ENCODE peak calls at places on chromosomes 4 and X, in five cellular contexts. W, V, P, T and Q are unnamed samples.
A peak's percentile ranks its signal among the peaks of the same experiment; 100 is the strongest.

GRCh38 chr4:121370729-121371325 is 10.0 kb downstream of the QRFPR start:
- DNase-seq in W (peak; percentile 82), V (no peak), P (peak; percentile 28), T (peak; percentile 42), Q (no peak)

GRCh38 chrX:136126892-136127406 is 20.4 kb upstream of the FHL1 start:
- DNase-seq in W (no peak), V (no peak), P (no peak), T (peak; percentile 20), Q (no peak)

GRCh38 chr4:13711233-13711775 is 83.8 kb upstream of the BOD1L1 start:
- DNase-seq in W (no peak), V (no peak), P (no peak), T (no peak), Q (no peak)

GRCh38 chr4:175536852-175537453 is 275.1 kb downstream of the GPM6A start:
- DNase-seq in W (peak; percentile 85), V (no peak), P (peak; percentile 54), T (peak; percentile 67), Q (peak; percentile 36)

GRCh38 chr4:2962614-2963184 is 507 bp downstream of the NOP14 start:
- DNase-seq in W (peak; percentile 60), V (no peak), P (no peak), T (no peak), Q (no peak)

GRCh38 chr4:10074767-10075105 is 41.9 kb downstream of the WDR1 start:
- DNase-seq in W (peak; percentile 51), V (no peak), P (peak; percentile 46), T (peak; percentile 26), Q (no peak)

GRCh38 chr4:22787753-22788389 is 95.1 kb downstream of the GBA3 start:
- DNase-seq in W (peak; percentile 58), V (no peak), P (no peak), T (peak; percentile 51), Q (no peak)

GRCh38 chrX:30674799-30675198 is 21.6 kb downstream of the GK start:
- DNase-seq in W (no peak), V (no peak), P (no peak), T (no peak), Q (no peak)

GRCh38 chrX:135489542-135489941 is 30.9 kb upstream of the INTS6L start:
- DNase-seq in W (no peak), V (no peak), P (no peak), T (no peak), Q (no peak)

GRCh38 chrX:129876734-129877395 is 29.1 kb upstream of the UTP14A start:
- DNase-seq in W (no peak), V (no peak), P (peak; percentile 37), T (peak; percentile 4), Q (peak; percentile 4)

GRCh38 chrX:51332188-51332942 is at the start of gene NUDT10:
- DNase-seq in W (no peak), V (peak; percentile 17), P (peak; percentile 51), T (peak; percentile 4), Q (no peak)

GRCh38 chr4:79467246-79467932 is 59.4 kb upstream of the GK2 start:
- DNase-seq in W (no peak), V (no peak), P (no peak), T (no peak), Q (peak; percentile 41)